ENCODE peak calls at places on chromosomes 4 and X, in five cellular contexts. One of them, this sample, is unnamed.

GRCh38 chrX:134933248-134933647 is 57.5 kb upstream of the SMIM10 start:
- DNase-seq in choroid plexus epithelial cell: no peak
- DNase-seq in ovary: no peak
- DNase-seq in astrocyte of the spinal cord: no peak
- DNase-seq in mesendoderm: no peak
- DNase-seq in this sample: no peak

GRCh38 chr4:7392438-7393374 is 42.0 kb downstream of the PSAPL1 start:
- DNase-seq in choroid plexus epithelial cell: peak; percentile 49
- DNase-seq in ovary: peak; percentile 66
- DNase-seq in astrocyte of the spinal cord: peak; percentile 21
- DNase-seq in mesendoderm: peak; percentile 21
- DNase-seq in this sample: peak; percentile 9

GRCh38 chr4:39083164-39083563 is 21.1 kb downstream of the KLHL5 start:
- DNase-seq in choroid plexus epithelial cell: peak; percentile 30
- DNase-seq in ovary: no peak
- DNase-seq in astrocyte of the spinal cord: peak; percentile 45
- DNase-seq in mesendoderm: no peak
- DNase-seq in this sample: peak; percentile 11

GRCh38 chr4:86357608-86358007 is 2.2 kb downstream of the MAPK10 start:
- DNase-seq in choroid plexus epithelial cell: peak; percentile 9
- DNase-seq in ovary: no peak
- DNase-seq in astrocyte of the spinal cord: no peak
- DNase-seq in mesendoderm: no peak
- DNase-seq in this sample: no peak

GRCh38 chr4:109721033-109721432 is 8.8 kb downstream of the PLA2G12A start:
- DNase-seq in choroid plexus epithelial cell: peak; percentile 34
- DNase-seq in ovary: no peak
- DNase-seq in astrocyte of the spinal cord: peak; percentile 20
- DNase-seq in mesendoderm: no peak
- DNase-seq in this sample: peak; percentile 40

GRCh38 chrX:21996872-21997271 is 35.3 kb upstream of the PHEX start:
- DNase-seq in choroid plexus epithelial cell: peak; percentile 79
- DNase-seq in ovary: no peak
- DNase-seq in astrocyte of the spinal cord: peak; percentile 46
- DNase-seq in mesendoderm: no peak
- DNase-seq in this sample: peak; percentile 76

GRCh38 chr4:47238697-47239096 is 207.3 kb downstream of the GABRB1 start:
- DNase-seq in choroid plexus epithelial cell: no peak
- DNase-seq in ovary: no peak
- DNase-seq in astrocyte of the spinal cord: no peak
- DNase-seq in mesendoderm: no peak
- DNase-seq in this sample: no peak

GRCh38 chr4:141768954-141769353 is 132.6 kb downstream of the IL15 start:
- DNase-seq in choroid plexus epithelial cell: peak; percentile 45
- DNase-seq in ovary: no peak
- DNase-seq in astrocyte of the spinal cord: peak; percentile 72
- DNase-seq in mesendoderm: no peak
- DNase-seq in this sample: peak; percentile 81

GRCh38 chrX:148552775-148553174 is 52.4 kb downstream of the AFF2 start:
- DNase-seq in choroid plexus epithelial cell: peak; percentile 2
- DNase-seq in ovary: no peak
- DNase-seq in astrocyte of the spinal cord: no peak
- DNase-seq in mesendoderm: peak; percentile 24
- DNase-seq in this sample: no peak

GRCh38 chr4:163606885-163607284 is 112.4 kb downstream of the TMA16 start:
- DNase-seq in choroid plexus epithelial cell: no peak
- DNase-seq in ovary: no peak
- DNase-seq in astrocyte of the spinal cord: no peak
- DNase-seq in mesendoderm: no peak
- DNase-seq in this sample: no peak

GRCh38 chrX:153339662-153340061 is 5.7 kb downstream of the ZNF275 start:
- DNase-seq in choroid plexus epithelial cell: no peak
- DNase-seq in ovary: no peak
- DNase-seq in astrocyte of the spinal cord: no peak
- DNase-seq in mesendoderm: no peak
- DNase-seq in this sample: no peak

GRCh38 chrX:153334654-153335295 is 822 bp downstream of the ZNF275 start:
- DNase-seq in choroid plexus epithelial cell: no peak
- DNase-seq in ovary: no peak
- DNase-seq in astrocyte of the spinal cord: no peak
- DNase-seq in mesendoderm: no peak
- DNase-seq in this sample: no peak

GRCh38 chrX:153336128-153336894 is 2.4 kb downstream of the ZNF275 start:
- DNase-seq in choroid plexus epithelial cell: no peak
- DNase-seq in ovary: no peak
- DNase-seq in astrocyte of the spinal cord: no peak
- DNase-seq in mesendoderm: no peak
- DNase-seq in this sample: no peak

GRCh38 chrX:153338836-153339235 is 4.9 kb downstream of the ZNF275 start:
- DNase-seq in choroid plexus epithelial cell: no peak
- DNase-seq in ovary: no peak
- DNase-seq in astrocyte of the spinal cord: no peak
- DNase-seq in mesendoderm: no peak
- DNase-seq in this sample: no peak

GRCh38 chrX:153336988-153337387 is 3.0 kb downstream of the ZNF275 start:
- DNase-seq in choroid plexus epithelial cell: no peak
- DNase-seq in ovary: no peak
- DNase-seq in astrocyte of the spinal cord: no peak
- DNase-seq in mesendoderm: no peak
- DNase-seq in this sample: no peak
- H3K4me3 ChIP-seq in choroid plexus epithelial cell: no peak overlapping the region
- H3K4me3 ChIP-seq in ovary: no peak overlapping the region
- H3K4me3 ChIP-seq in astrocyte of the spinal cord: no peak overlapping the region
- H3K4me3 ChIP-seq in mesendoderm: no peak overlapping the region
- H3K4me3 ChIP-seq in this sample: no peak overlapping the region

DNA sequence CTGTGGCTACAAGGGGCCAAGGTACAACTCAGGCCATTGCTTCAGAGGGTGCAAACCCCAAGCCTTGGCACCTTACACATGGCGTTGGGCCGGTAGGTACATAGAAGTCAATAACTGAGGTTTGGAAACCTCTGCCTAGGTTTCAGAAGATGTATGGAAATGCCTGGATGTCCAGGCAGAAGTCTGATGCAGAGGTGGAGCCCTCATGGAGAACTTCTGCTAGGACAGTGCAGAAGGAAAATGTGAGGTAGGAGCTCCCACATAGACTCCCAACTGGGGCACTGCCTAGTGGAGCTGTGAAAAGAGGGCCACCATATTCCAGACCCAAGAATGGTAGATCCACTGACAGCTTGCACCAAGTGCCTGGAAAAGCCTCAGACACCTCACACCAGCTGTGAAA is 92.1 kb upstream of the SFRP2 start:
- DNase-seq in choroid plexus epithelial cell: no peak
- DNase-seq in ovary: no peak
- DNase-seq in astrocyte of the spinal cord: no peak
- DNase-seq in mesendoderm: peak; percentile 11
- DNase-seq in this sample: no peak
- H3K4me3 ChIP-seq in choroid plexus epithelial cell: no peak overlapping the region
- H3K4me3 ChIP-seq in ovary: no peak overlapping the region
- H3K4me3 ChIP-seq in astrocyte of the spinal cord: no peak overlapping the region
- H3K4me3 ChIP-seq in mesendoderm: no peak overlapping the region
- H3K4me3 ChIP-seq in this sample: no peak overlapping the region

DNA sequence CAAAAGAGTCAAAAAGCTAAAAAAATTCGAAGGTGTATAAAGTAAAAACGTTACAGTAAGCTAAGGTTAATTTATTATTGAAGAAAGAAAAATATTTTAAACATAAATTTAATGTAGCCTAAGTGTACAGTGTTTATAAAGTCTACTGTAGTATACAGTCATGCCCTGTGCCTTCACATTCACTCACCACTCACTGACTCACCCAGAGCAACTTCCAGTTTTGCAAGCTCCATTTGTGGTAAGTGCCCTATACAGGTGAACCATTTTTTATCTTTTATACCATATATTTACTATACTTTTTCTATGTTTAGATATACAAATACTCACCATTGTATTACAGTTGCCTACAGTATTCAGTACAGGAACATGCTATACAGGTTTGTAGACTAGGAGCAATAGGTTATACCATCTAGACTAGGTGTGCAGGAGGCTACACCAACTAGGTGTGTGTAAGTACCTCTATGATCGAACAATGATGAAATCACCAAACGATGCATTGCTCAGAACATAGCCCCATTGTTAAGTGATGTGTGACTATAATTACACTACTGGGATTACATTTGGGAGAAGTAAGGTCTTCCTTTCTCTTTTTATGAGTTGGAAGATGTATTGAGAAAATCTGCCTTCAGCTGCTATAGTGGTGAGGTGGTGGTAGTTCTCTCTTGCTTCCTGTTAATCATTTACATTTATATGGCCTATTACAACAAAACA is 27.2 kb downstream of the TMSB4X start:
- DNase-seq in choroid plexus epithelial cell: no peak
- DNase-seq in ovary: no peak
- DNase-seq in astrocyte of the spinal cord: no peak
- DNase-seq in mesendoderm: no peak
- DNase-seq in this sample: peak; percentile 44
- H3K4me3 ChIP-seq in choroid plexus epithelial cell: no peak overlapping the region
- H3K4me3 ChIP-seq in ovary: no peak overlapping the region
- H3K4me3 ChIP-seq in astrocyte of the spinal cord: no peak overlapping the region
- H3K4me3 ChIP-seq in mesendoderm: no peak overlapping the region
- H3K4me3 ChIP-seq in this sample: no peak overlapping the region

GRCh38 chrX:106436695-106437094 is 175.1 kb upstream of the RADX start:
- DNase-seq in choroid plexus epithelial cell: no peak
- DNase-seq in ovary: no peak
- DNase-seq in astrocyte of the spinal cord: no peak
- DNase-seq in mesendoderm: no peak
- DNase-seq in this sample: no peak
- H3K4me3 ChIP-seq in choroid plexus epithelial cell: no peak overlapping the region
- H3K4me3 ChIP-seq in ovary: no peak overlapping the region
- H3K4me3 ChIP-seq in astrocyte of the spinal cord: no peak overlapping the region
- H3K4me3 ChIP-seq in mesendoderm: no peak overlapping the region
- H3K4me3 ChIP-seq in this sample: no peak overlapping the region

DNA sequence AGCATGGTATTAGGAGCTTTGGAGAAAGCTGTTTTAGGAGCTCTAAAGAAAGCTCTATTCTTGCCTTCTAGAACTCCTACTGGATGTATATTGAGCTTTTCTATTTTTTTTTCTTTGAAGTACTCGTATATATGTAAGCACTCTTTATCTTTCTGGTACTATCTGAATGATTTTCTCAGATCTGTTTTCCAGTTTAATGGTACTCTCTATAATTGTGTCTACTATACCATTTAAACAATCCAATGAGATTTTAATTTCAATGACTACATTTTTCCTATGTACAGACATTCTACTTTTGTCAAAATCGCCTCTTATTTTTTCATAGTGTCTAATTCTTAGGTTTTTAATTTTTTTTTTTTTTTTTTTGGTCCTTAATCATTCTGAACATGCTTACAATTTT is 328.1 kb downstream of the DCTD start:
- DNase-seq in choroid plexus epithelial cell: no peak
- DNase-seq in ovary: no peak
- DNase-seq in astrocyte of the spinal cord: no peak
- DNase-seq in mesendoderm: no peak
- DNase-seq in this sample: no peak
- H3K4me3 ChIP-seq in choroid plexus epithelial cell: no peak overlapping the region
- H3K4me3 ChIP-seq in ovary: no peak overlapping the region
- H3K4me3 ChIP-seq in astrocyte of the spinal cord: no peak overlapping the region
- H3K4me3 ChIP-seq in mesendoderm: no peak overlapping the region
- H3K4me3 ChIP-seq in this sample: no peak overlapping the region

GRCh38 chr4:110886270-110886669 is 263.4 kb upstream of the PITX2 start:
- DNase-seq in choroid plexus epithelial cell: no peak
- DNase-seq in ovary: no peak
- DNase-seq in astrocyte of the spinal cord: no peak
- DNase-seq in mesendoderm: no peak
- DNase-seq in this sample: no peak
- H3K4me3 ChIP-seq in choroid plexus epithelial cell: no peak overlapping the region
- H3K4me3 ChIP-seq in ovary: no peak overlapping the region
- H3K4me3 ChIP-seq in astrocyte of the spinal cord: no peak overlapping the region
- H3K4me3 ChIP-seq in mesendoderm: no peak overlapping the region
- H3K4me3 ChIP-seq in this sample: no peak overlapping the region

GRCh38 chr4:82380831-82381230 is 7.0 kb upstream of the HNRNPD start:
- DNase-seq in choroid plexus epithelial cell: no peak
- DNase-seq in ovary: no peak
- DNase-seq in astrocyte of the spinal cord: no peak
- DNase-seq in mesendoderm: no peak
- DNase-seq in this sample: no peak
- H3K4me3 ChIP-seq in choroid plexus epithelial cell: no peak overlapping the region
- H3K4me3 ChIP-seq in ovary: no peak overlapping the region
- H3K4me3 ChIP-seq in astrocyte of the spinal cord: no peak overlapping the region
- H3K4me3 ChIP-seq in mesendoderm: no peak overlapping the region
- H3K4me3 ChIP-seq in this sample: no peak overlapping the region

GRCh38 chrX:118117069-118117405 is 427 bp upstream of the KLHL13 start:
- DNase-seq in choroid plexus epithelial cell: no peak
- DNase-seq in ovary: no peak
- DNase-seq in astrocyte of the spinal cord: no peak
- DNase-seq in mesendoderm: no peak
- DNase-seq in this sample: peak; percentile 2

GRCh38 chrX:118116308-118117068 is at the start of gene KLHL13:
- DNase-seq in choroid plexus epithelial cell: peak; percentile 4
- DNase-seq in ovary: peak; percentile 42
- DNase-seq in astrocyte of the spinal cord: peak; percentile 10
- DNase-seq in mesendoderm: peak; percentile 39
- DNase-seq in this sample: peak; percentile 71

DNA sequence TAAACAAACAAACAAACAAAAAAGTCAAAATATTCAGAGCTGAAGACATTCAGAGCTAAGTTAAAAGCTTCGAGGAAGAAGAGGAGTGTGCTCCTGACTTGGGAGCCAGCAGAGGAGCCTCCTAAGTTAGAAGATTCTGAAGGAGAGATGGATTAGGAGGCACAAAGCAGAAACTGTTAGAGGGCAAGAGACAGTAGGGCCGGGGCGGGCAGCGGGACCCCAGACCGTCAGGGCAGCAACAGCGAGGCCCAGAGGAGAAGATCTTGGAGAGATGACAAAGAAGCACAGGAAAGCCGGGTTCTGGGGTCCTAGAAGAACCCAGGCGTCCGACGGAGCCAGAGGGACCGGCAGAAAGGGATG is 682 bp downstream of the KLHL13 start:
- DNase-seq in choroid plexus epithelial cell: no peak
- DNase-seq in ovary: no peak
- DNase-seq in astrocyte of the spinal cord: no peak
- DNase-seq in mesendoderm: no peak
- DNase-seq in this sample: no peak
- H3K4me3 ChIP-seq in choroid plexus epithelial cell: peak overlapping the region; percentile 50
- H3K4me3 ChIP-seq in ovary: peak overlapping the region; percentile 46
- H3K4me3 ChIP-seq in astrocyte of the spinal cord: peak overlapping the region; percentile 57
- H3K4me3 ChIP-seq in mesendoderm: peak overlapping the region; percentile 38
- H3K4me3 ChIP-seq in this sample: peak overlapping the region; percentile 41

DNA sequence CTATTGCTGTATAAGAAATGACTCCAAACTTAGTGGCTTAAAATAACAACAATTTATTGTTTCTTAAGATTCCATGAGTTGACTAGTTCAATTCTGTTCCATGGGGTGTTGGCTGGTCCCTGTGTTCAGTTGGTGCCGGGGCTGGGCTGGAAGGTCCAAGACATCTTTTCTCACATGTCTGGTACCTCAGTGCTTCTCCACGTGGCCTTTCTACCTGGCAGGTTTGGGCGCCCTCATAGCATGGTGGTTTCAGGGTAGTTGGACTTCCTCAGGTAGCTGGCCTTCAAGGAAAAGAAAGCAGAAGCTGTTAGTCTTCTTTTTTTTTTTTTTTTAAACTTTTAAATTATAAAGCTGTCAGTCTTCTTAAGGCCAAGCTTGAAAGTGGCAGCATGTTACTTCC is 104.6 kb upstream of the LIMCH1 start:
- DNase-seq in choroid plexus epithelial cell: no peak
- DNase-seq in ovary: no peak
- DNase-seq in astrocyte of the spinal cord: no peak
- DNase-seq in mesendoderm: no peak
- DNase-seq in this sample: no peak
- H3K4me3 ChIP-seq in choroid plexus epithelial cell: no peak overlapping the region
- H3K4me3 ChIP-seq in ovary: no peak overlapping the region
- H3K4me3 ChIP-seq in astrocyte of the spinal cord: no peak overlapping the region
- H3K4me3 ChIP-seq in mesendoderm: no peak overlapping the region
- H3K4me3 ChIP-seq in this sample: no peak overlapping the region

This sample was measured in foreskin fibroblast.